ENCODE peak calls at places on chromosome 2, in ten cellular contexts. Z, E, K, V, G, H, B, J, N and S are unnamed samples. For H3K36me3 and H3K9me3, the result is how much of the 10 kb centered on the place peaks cover.

GRCh38 chr2:46487667-46488333 is 8.4 kb downstream of the TMEM247 start:
- DNase-seq in H (peak), K (peak), B (peak), N (no peak), V (no peak), E (no peak), J (no peak), G (peak), Z (peak), S (peak)

GRCh38 chr2:60335533-60336237 is 217.8 kb downstream of the BCL11A start:
- DNase-seq in V (no peak), E (no peak), H (no peak), Z (no peak), N (no peak), G (no peak), J (no peak), K (no peak), B (no peak), S (no peak)

GRCh38 chr2:11765501-11765900 is 19.1 kb downstream of the LPIN1 start:
- DNase-seq in B (no peak), E (no peak), Z (no peak), G (no peak), H (no peak), V (no peak), K (no peak), J (no peak), N (no peak), S (no peak)

GRCh38 chr2:36561223-36561944 is 36.6 kb downstream of the FEZ2 start:
- DNase-seq in Z (peak), B (no peak), E (no peak), K (peak), G (peak), N (no peak), J (peak), V (no peak), H (no peak), S (peak)

GRCh38 chr2:129829577-129829976 is 149.9 kb upstream of the RAB6C start:
- DNase-seq in J (no peak), H (no peak), B (no peak), E (no peak), V (no peak), N (no peak), G (no peak), Z (no peak), K (no peak), S (no peak)

GRCh38 chr2:196284901-196285589 is 113.7 kb upstream of the STK17B start:
- DNase-seq in B (no peak), G (no peak), J (no peak), V (no peak), H (no peak), N (no peak), Z (no peak), K (no peak), E (no peak), S (no peak)

GRCh38 chr2:67579207-67579606 is 182.1 kb downstream of the ETAA1 start:
- DNase-seq in H (no peak), B (no peak), G (no peak), N (no peak), E (no peak), Z (peak), J (no peak), K (no peak), V (no peak), S (no peak)

GRCh38 chr2:64202206-64202864 is 58.1 kb upstream of the PELI1 start:
- DNase-seq in G (peak), E (no peak), Z (peak), K (no peak), V (no peak), J (no peak), B (no peak), H (no peak), N (no peak), S (no peak)

GRCh38 chr2:211175956-211176355 is 619.6 kb downstream of the CPS1 start:
- DNase-seq in B (no peak), J (no peak), Z (no peak), V (no peak), N (no peak), G (no peak), E (no peak), H (no peak), K (no peak), S (peak)

GRCh38 chr2:55162284-55163006 is 69.6 kb downstream of the CLHC1 start:
- DNase-seq in K (no peak), V (no peak), Z (no peak), J (no peak), B (no peak), N (no peak), H (no peak), G (no peak), E (no peak), S (no peak)

GRCh38 chr2:21640046-21640445 is 516.3 kb downstream of the TDRD15 start:
- DNase-seq in G (no peak), N (no peak), Z (no peak), V (no peak), E (no peak), J (no peak), K (no peak), H (no peak), B (no peak), S (no peak)

GRCh38 chr2:31090188-31090587 is 48.1 kb downstream of the GALNT14 start:
- DNase-seq in B (no peak), V (no peak), H (no peak), J (no peak), E (no peak), Z (no peak), G (no peak), N (no peak), K (no peak), S (no peak)

GRCh38 chr2:44965684-44966083 is 24.2 kb downstream of the SIX3 start:
- DNase-seq in J (no peak), K (no peak), E (no peak), Z (no peak), V (no peak), G (no peak), H (no peak), N (no peak), B (no peak), S (no peak)

GRCh38 chr2:23241611-23242245 is 143.3 kb upstream of the KLHL29 start:
- DNase-seq in N (no peak), B (no peak), J (no peak), Z (no peak), V (no peak), G (no peak), K (no peak), E (no peak), H (no peak), S (no peak)

GRCh38 chr2:119432882-119433522 is 1.3 kb downstream of the TMEM37 start:
- DNase-seq in N (no peak), J (no peak), E (no peak), H (no peak), V (no peak), B (no peak), G (no peak), Z (no peak), K (peak), S (no peak)
- H3K4me3 ChIP-seq in N (no peak), J (no peak), E (no peak), H (peak), V (no peak), B (peak), G (no peak), Z (no peak), K (no peak), S (no peak)

GRCh38 chr2:159737917-159738296 is 25.6 kb downstream of the MARCHF7 start:
- DNase-seq in N (no peak), J (no peak), G (no peak), E (no peak), H (no peak), V (no peak), K (no peak), Z (no peak), B (peak), S (no peak)

GRCh38 chr2:159738509-159739390 is 26.4 kb downstream of the MARCHF7 start:
- DNase-seq in E (no peak), Z (no peak), K (no peak), H (no peak), V (no peak), N (no peak), G (no peak), B (no peak), J (no peak), S (no peak)

GRCh38 chr2:159735648-159736047 is 23.3 kb downstream of the MARCHF7 start:
- DNase-seq in E (no peak), V (no peak), G (no peak), B (no peak), J (no peak), N (no peak), H (no peak), K (no peak), Z (no peak), S (no peak)

GRCh38 chr2:159737292-159737916 is 25.1 kb downstream of the MARCHF7 start:
- DNase-seq in J (no peak), N (no peak), V (no peak), G (peak), E (no peak), B (no peak), K (no peak), Z (no peak), H (no peak), S (peak)

GRCh38 chr2:159736048-159736447 is 23.7 kb downstream of the MARCHF7 start:
- DNase-seq in Z (no peak), J (no peak), E (no peak), G (peak), B (no peak), K (no peak), N (no peak), V (no peak), H (no peak), S (no peak)
- H3K36me3 ChIP-seq in Z (under half), J (under half), E (half or more), G (under half), B (under half), K (under half), N (under half), V (under half), H (under half), S (half or more)

GRCh38 chr2:2837768-2838547 is 506.9 kb upstream of the MYT1L start:
- DNase-seq in Z (no peak), G (no peak), E (no peak), K (peak), J (no peak), B (no peak), H (peak), N (no peak), V (no peak), S (no peak)
- H3K9me3 ChIP-seq in Z (under half), G (under half), E (under half), K (under half), J (under half), B (under half), H (under half), N (under half), V (under half), S (under half)

DNA sequence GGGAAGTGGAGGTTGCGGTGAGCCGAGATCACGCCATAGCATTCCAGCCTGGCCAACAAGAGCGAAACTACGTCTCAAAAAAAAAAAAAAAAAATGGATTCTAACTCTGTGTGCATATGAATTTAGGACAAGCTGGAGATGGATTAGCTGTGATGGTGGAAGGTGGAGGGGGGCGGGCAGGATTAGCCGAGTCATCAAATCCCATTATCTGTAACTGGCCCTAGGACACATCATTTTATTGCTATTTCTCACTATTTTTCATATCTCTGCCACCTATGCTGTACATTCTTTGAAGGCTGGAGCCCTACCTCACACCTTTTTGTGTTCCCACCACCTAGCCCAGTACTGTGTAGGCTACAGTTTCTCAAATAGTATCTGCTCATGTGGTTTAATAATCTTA is 7.3 kb upstream of the CDK5R2 start:
- DNase-seq in J (no peak), H (no peak), K (no peak), N (no peak), B (no peak), Z (no peak), E (no peak), V (no peak), G (no peak), S (no peak)
- H3K4me3 ChIP-seq in J (no peak), H (no peak), K (no peak), N (no peak), B (no peak), Z (no peak), E (no peak), V (no peak), G (no peak), S (no peak)

GRCh38 chr2:99410276-99410675 is 73.1 kb downstream of the EIF5B start:
- DNase-seq in B (no peak), N (no peak), G (no peak), H (no peak), K (no peak), J (no peak), Z (no peak), E (no peak), V (no peak), S (no peak)
- H3K36me3 ChIP-seq in B (under half), N (under half), G (half or more), H (half or more), K (under half), J (under half), Z (under half), E (half or more), V (under half), S (half or more)

GRCh38 chr2:234138836-234139235 is 88.3 kb downstream of the SPP2 start:
- DNase-seq in V (no peak), N (no peak), H (no peak), E (no peak), J (no peak), B (no peak), K (no peak), G (no peak), Z (no peak), S (no peak)
- H3K9me3 ChIP-seq in V (under half), N (under half), H (under half), E (under half), J (under half), B (under half), K (under half), G (under half), Z (under half), S (under half)

GRCh38 chr2:133266075-133266925 is 302.0 kb downstream of the NCKAP5 start:
- DNase-seq in J (no peak), K (no peak), N (no peak), G (peak), B (no peak), H (no peak), V (peak), E (no peak), Z (peak), S (peak)
- H3K4me3 ChIP-seq in J (no peak), K (no peak), N (no peak), G (peak), B (peak), H (peak), V (peak), E (no peak), Z (peak), S (peak)

DNA sequence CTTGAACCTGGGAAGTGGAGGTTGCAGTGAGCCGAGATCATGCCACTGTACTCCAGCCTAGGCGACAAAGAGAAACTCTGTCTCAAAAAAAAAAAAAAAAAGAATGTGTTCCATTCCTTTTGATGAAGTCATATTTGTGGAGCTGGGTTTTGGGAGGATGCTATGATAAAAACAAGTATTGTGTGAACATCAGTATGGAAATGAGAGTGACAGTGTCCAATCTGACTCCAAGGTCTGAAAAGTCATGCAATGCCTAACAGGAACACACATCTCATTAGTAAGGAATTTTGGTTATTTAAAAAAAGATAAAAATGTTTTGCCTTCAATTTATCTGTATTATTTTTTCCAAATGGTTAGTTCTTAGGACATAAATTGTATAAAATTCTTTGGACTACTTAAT is 11.8 kb downstream of the GCFC2 start:
- DNase-seq in G (peak), K (no peak), N (no peak), H (no peak), J (no peak), B (no peak), Z (no peak), E (no peak), V (no peak), S (no peak)
- H3K36me3 ChIP-seq in G (under half), K (under half), N (under half), H (under half), J (under half), B (under half), Z (under half), E (half or more), V (under half), S (half or more)